ENCODE peak calls at places on chromosome 4, in six cellular contexts. L is breast epithelium, Y is upper lobe of left lung, U is suprapubic skin, B is HCT116, M is sigmoid colon. T is an unnamed sample.
A peak's percentile ranks its signal among the peaks of the same experiment; 100 is the strongest.

GRCh38 chr4:63085091-63085490 is 1324.2 kb downstream of the TECRL start:
- DNase-seq in U (no peak), L (no peak), M (no peak), B (no peak), Y (no peak), T (no peak)

GRCh38 chr4:99564921-99565320 is 1.1 kb upstream of the TRMT10A start:
- DNase-seq in L (no peak), U (no peak), M (no peak), B (no peak), Y (no peak), T (no peak)

GRCh38 chr4:151228196-151229119 is 48.5 kb upstream of the PRSS48 start:
- DNase-seq in L (no peak), U (no peak), Y (no peak), M (no peak), B (no peak), T (no peak)

GRCh38 chr4:61556277-61556676 is 356.2 kb downstream of the ADGRL3 start:
- DNase-seq in L (no peak), B (no peak), Y (no peak), M (no peak), U (no peak), T (no peak)

GRCh38 chr4:66489783-66490452 is 819.6 kb upstream of the EPHA5 start:
- DNase-seq in U (no peak), M (no peak), B (no peak), L (no peak), Y (no peak), T (no peak)

GRCh38 chr4:108628411-108628810 is 8.0 kb downstream of the RPL34 start:
- DNase-seq in B (no peak), M (no peak), U (no peak), Y (no peak), L (no peak), T (no peak)

GRCh38 chr4:100721077-100721476 is 203.3 kb upstream of the EMCN start:
- DNase-seq in B (no peak), Y (no peak), L (no peak), U (no peak), M (no peak), T (no peak)

GRCh38 chr4:158209825-158210807 is at the start of gene TMEM144:
- DNase-seq in B (peak; percentile 89), Y (peak; percentile 94), L (peak; percentile 90), U (peak; percentile 93), M (peak; percentile 96), T (peak; percentile 93)

GRCh38 chr4:177214935-177215334 is 94.7 kb upstream of the NEIL3 start:
- DNase-seq in Y (no peak), U (no peak), B (no peak), L (no peak), M (no peak), T (no peak)

GRCh38 chr4:171719691-171720090 is 93.5 kb upstream of the GALNTL6 start:
- DNase-seq in L (no peak), B (no peak), M (no peak), U (no peak), Y (no peak), T (no peak)

GRCh38 chr4:791201-791865 is 34.6 kb downstream of the CPLX1 start:
- DNase-seq in U (no peak), L (no peak), B (no peak), M (peak; percentile 57), Y (peak; percentile 69), T (no peak)

GRCh38 chr4:792729-793108 is 33.2 kb downstream of the CPLX1 start:
- DNase-seq in M (no peak), L (no peak), B (no peak), U (no peak), Y (no peak), T (no peak)

GRCh38 chr4:790466-790820 is 35.5 kb downstream of the CPLX1 start:
- DNase-seq in M (peak; percentile 42), Y (no peak), U (no peak), L (no peak), B (no peak), T (no peak)

GRCh38 chr4:793109-793861 is 32.6 kb downstream of the CPLX1 start:
- DNase-seq in B (no peak), L (no peak), Y (peak; percentile 75), M (no peak), U (no peak), T (no peak)

DNA sequence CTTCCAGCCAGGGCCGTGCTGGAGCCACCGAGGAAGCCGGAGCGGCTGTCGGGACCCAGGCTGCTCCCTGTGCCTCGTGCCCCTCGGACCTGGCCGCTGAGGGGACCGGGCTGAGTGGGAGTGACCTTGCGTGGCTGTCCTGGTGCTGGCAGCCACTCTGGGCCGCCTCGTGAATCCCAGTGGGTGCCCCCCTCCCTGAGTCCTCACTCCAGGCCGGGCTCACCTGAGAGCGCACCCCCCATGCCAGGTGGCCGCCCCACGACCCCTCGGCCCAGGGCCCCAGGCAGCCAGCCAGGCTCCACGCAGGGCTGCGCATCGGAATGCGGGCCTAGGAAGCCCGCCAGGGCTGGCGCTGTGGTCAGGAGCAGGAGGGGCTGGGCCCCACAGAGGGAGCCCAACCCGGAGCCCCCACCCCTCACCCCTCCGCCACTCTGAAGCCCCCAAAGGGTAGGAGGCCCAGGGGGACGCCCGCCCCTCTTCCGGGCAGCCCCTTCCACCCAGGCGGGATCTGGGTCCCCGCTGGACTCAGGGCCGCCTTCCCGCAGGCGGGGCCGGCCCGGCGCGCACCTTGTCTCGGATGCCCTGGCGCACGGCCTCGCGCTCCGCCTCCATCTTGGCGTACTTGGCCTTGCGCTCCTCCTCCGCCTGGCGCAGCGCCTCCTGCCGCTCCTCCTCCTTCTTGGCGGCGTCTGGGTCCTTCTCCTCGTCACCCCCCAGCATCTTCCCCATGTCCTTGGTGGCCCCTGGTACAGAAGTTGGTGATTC is 33.9 kb downstream of the CPLX1 start:
- DNase-seq in M (no peak), L (peak; percentile 83), U (no peak), B (no peak), Y (peak; percentile 91), T (no peak)
- TF ChIP-seq POLR2AphosphoS5 in M (no peak), L (no peak), U (no peak), B (no peak), Y (no peak), T (no peak)

DNA sequence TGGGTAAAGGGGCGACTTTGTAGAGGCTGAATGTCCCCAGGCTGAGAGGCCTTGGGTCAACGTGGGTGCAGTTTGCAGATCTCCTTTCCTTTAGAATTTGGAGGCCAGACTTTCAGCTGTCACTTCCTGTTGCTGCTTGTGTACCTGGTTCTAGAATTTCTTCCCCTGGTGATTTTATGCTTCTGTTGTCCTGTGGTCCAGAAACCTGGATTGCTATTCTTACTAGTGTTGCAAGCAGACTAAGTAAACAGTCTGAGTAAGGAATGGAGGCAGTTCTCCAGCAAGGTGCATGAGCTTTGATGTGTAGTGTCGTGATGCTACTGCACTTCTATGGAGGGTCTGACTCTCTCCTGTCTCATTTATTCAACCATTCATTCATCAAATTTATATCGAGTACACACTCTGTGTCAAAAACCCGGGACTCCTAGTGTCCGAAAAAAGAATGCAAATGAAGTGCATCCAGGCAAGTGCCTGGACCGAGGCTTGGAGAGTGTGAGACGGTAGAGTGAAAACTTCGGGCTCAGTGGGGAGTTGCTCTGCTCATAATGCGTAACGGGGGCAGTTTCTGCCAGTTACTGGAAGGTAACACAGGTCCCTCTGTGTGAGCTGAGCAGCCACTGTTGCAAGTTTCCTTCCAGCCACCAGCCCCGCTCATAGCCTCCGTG is 83.3 kb downstream of the SORCS2 start:
- DNase-seq in L (no peak), Y (no peak), U (no peak), M (no peak), B (no peak), T (no peak)
- TF ChIP-seq CTCF in L (no peak), Y (no peak), U (no peak), M (no peak), B (no peak), T (no peak)

GRCh38 chr4:52512291-52512690 is 146.8 kb downstream of the USP46 start:
- DNase-seq in Y (no peak), U (no peak), L (no peak), B (no peak), M (no peak), T (no peak)

GRCh38 chr4:52511825-52512224 is 147.3 kb downstream of the USP46 start:
- DNase-seq in L (no peak), U (no peak), B (no peak), Y (no peak), M (no peak), T (no peak)

GRCh38 chr4:52510939-52511583 is 148.0 kb downstream of the USP46 start:
- DNase-seq in Y (no peak), M (no peak), U (no peak), B (no peak), L (no peak), T (no peak)

GRCh38 chr4:52507774-52508173 is 151.3 kb downstream of the USP46 start:
- DNase-seq in Y (no peak), M (no peak), B (no peak), L (no peak), U (no peak), T (no peak)
- TF ChIP-seq POLR2A in Y (no peak), M (no peak), B (no peak), L (no peak), U (no peak), T (no peak)

GRCh38 chr4:70544279-70544870 is 26.0 kb downstream of the AMTN start:
- DNase-seq in B (peak; percentile 31), U (no peak), L (no peak), M (no peak), Y (no peak), T (no peak)
- TF ChIP-seq POLR2AphosphoS5 in B (no peak), U (no peak), L (no peak), M (no peak), Y (no peak), T (no peak)

DNA sequence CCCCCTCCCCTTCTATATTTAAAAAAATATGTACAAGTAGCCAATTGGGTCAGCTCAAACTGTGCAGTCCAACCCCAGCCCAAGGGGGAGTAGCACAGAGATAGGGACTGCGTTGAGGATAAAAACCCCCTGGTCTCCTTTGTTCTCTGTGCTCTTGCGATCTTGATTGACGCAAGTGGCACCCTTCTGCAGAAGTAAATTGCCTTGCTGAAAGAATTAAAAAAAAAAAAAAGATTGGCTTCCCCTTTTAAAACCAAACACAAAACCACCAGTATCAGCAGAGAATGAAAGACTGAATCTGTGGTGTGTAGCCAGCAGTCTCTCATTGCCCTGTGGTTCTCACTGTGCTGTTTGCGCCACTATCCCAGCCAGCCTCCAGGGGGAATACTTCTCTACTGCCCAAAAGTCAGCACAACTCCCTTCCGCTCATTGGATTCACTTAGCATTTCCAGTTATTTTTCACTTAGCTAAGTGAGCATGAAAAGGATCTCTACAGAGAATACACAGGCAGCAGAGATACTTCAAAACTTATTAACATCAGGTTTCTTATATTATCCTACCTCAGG is 29.7 kb downstream of the MANBA start:
- DNase-seq in B (no peak), M (no peak), L (no peak), Y (no peak), U (no peak), T (no peak)
- TF ChIP-seq CTCF in B (peak; percentile 30), M (no peak), L (no peak), Y (no peak), U (no peak), T (no peak)

GRCh38 chr4:111982089-111982488 is 163.2 kb upstream of the FAM241A start:
- DNase-seq in U (no peak), L (no peak), Y (no peak), M (no peak), B (no peak), T (no peak)
- TF ChIP-seq POLR2A in U (no peak), L (no peak), Y (no peak), M (no peak), B (no peak), T (no peak)

GRCh38 chr4:6278801-6279197 is 9.1 kb downstream of the WFS1 start:
- DNase-seq in L (no peak), M (no peak), B (no peak), U (no peak), Y (peak; percentile 59), T (no peak)
- TF ChIP-seq POLR2AphosphoS5 in L (no peak), M (peak; percentile 48), B (no peak), U (no peak), Y (peak; percentile 69), T (peak; percentile 56)